ENCODE peak calls at places on chromosomes 1 and 21, in four cellular contexts. S is COR-L47, X is HCEC 1CT, W is H54. J is an unnamed sample.

GRCh38 chr21:29064850-29065481 is 8.5 kb downstream of the CCT8 start:
- DNase-seq in S (no peak), X (no peak), W (no peak), J (no peak)

GRCh38 chr1:109392788-109393580 is 4.7 kb downstream of the SORT1 start:
- DNase-seq in S (no peak), X (peak), W (no peak), J (no peak)

GRCh38 chr1:235011599-235012435 is 116.8 kb downstream of the TOMM20 start:
- DNase-seq in S (no peak), X (peak), W (peak), J (peak)

GRCh38 chr1:147568551-147568950 is 27.2 kb downstream of the BCL9 start:
- DNase-seq in S (no peak), X (no peak), W (no peak), J (no peak)

GRCh38 chr1:157968951-157969350 is 24.5 kb upstream of the KIRREL1 start:
- DNase-seq in S (no peak), X (peak), W (peak), J (no peak)

GRCh38 chr1:116020668-116021272 is 44.5 kb downstream of the SLC22A15 start:
- DNase-seq in S (peak), X (peak), W (peak), J (peak)

GRCh38 chr1:87560137-87560536 is 231.5 kb downstream of the LMO4 start:
- DNase-seq in S (no peak), X (no peak), W (no peak), J (no peak)

GRCh38 chr1:183877321-183877720 is 72.4 kb downstream of the RGL1 start:
- DNase-seq in S (no peak), X (peak), W (no peak), J (no peak)

GRCh38 chr1:219774386-219774785 is 154.0 kb downstream of the SLC30A10 start:
- DNase-seq in S (no peak), X (no peak), W (no peak), J (no peak)

GRCh38 chr1:6222644-6223043 is 13.1 kb downstream of the ICMT start:
- DNase-seq in S (no peak), X (no peak), W (no peak), J (no peak)

GRCh38 chr21:42108941-42109340 is 37.8 kb downstream of the UMODL1 start:
- DNase-seq in S (no peak), X (no peak), W (no peak), J (no peak)

GRCh38 chr1:246004281-246004680 is 502.8 kb downstream of the SMYD3 start:
- DNase-seq in S (no peak), X (no peak), W (no peak), J (no peak)

GRCh38 chr1:156303241-156303640 is 4.1 kb upstream of the VHLL start:
- DNase-seq in S (no peak), X (no peak), W (no peak), J (no peak)

GRCh38 chr1:2269922-2270259 is 41.8 kb downstream of the SKI start:
- DNase-seq in S (no peak), X (no peak), W (no peak), J (no peak)

GRCh38 chr1:67257173-67257535 is 50.5 kb upstream of the IL12RB2 start:
- DNase-seq in S (no peak), X (no peak), W (no peak), J (no peak)

GRCh38 chr1:103110701-103111100 is 2.4 kb upstream of the COL11A1 start:
- DNase-seq in S (no peak), X (no peak), W (no peak), J (no peak)